ENCODE peak calls at places on chromosomes 7 and 10, in ten cellular contexts. One of them, this sample, is unnamed.

GRCh38 chr10:16887565-16887964 is 70.3 kb upstream of the RSU1 start:
- DNase-seq in GM23338: no peak
- DNase-seq in SK-N-SH: peak; percentile 42
- DNase-seq in CD4-positive, alpha-beta T cell: no peak
- DNase-seq in tibial artery: no peak
- DNase-seq in left ventricle myocardium inferior: no peak
- DNase-seq in Panc1: no peak
- DNase-seq in lower lobe of right lung: no peak
- DNase-seq in brain microvascular endothelial cell: peak; percentile 86
- DNase-seq in fibroblast of lung: peak; percentile 85
- DNase-seq in this sample: peak; percentile 26

GRCh38 chr7:30548762-30549344 is 44.2 kb upstream of the GGCT start:
- DNase-seq in tibial artery: peak; percentile 69
- DNase-seq in GM23338: peak; percentile 95
- DNase-seq in CD4-positive, alpha-beta T cell: no peak
- DNase-seq in left ventricle myocardium inferior: peak; percentile 41
- DNase-seq in fibroblast of lung: peak; percentile 74
- DNase-seq in SK-N-SH: peak; percentile 77
- DNase-seq in lower lobe of right lung: no peak
- DNase-seq in Panc1: peak; percentile 55
- DNase-seq in brain microvascular endothelial cell: peak; percentile 70
- DNase-seq in this sample: peak; percentile 36

GRCh38 chr10:132388901-132389630 is 7.9 kb upstream of the PWWP2B start:
- DNase-seq in Panc1: no peak
- DNase-seq in CD4-positive, alpha-beta T cell: no peak
- DNase-seq in GM23338: peak; percentile 77
- DNase-seq in SK-N-SH: no peak
- DNase-seq in fibroblast of lung: no peak
- DNase-seq in tibial artery: peak; percentile 19
- DNase-seq in lower lobe of right lung: peak; percentile 74
- DNase-seq in left ventricle myocardium inferior: peak; percentile 32
- DNase-seq in brain microvascular endothelial cell: no peak
- DNase-seq in this sample: no peak

GRCh38 chr7:140645166-140645565 is 4.6 kb upstream of the DENND2A start:
- DNase-seq in GM23338: peak; percentile 80
- DNase-seq in CD4-positive, alpha-beta T cell: no peak
- DNase-seq in fibroblast of lung: no peak
- DNase-seq in left ventricle myocardium inferior: no peak
- DNase-seq in Panc1: no peak
- DNase-seq in tibial artery: peak; percentile 17
- DNase-seq in brain microvascular endothelial cell: no peak
- DNase-seq in SK-N-SH: peak; percentile 54
- DNase-seq in lower lobe of right lung: no peak
- DNase-seq in this sample: no peak

GRCh38 chr10:100510533-100511308 is 8.9 kb downstream of the SEC31B start:
- DNase-seq in CD4-positive, alpha-beta T cell: peak; percentile 51
- DNase-seq in lower lobe of right lung: no peak
- DNase-seq in tibial artery: no peak
- DNase-seq in Panc1: no peak
- DNase-seq in fibroblast of lung: no peak
- DNase-seq in brain microvascular endothelial cell: no peak
- DNase-seq in SK-N-SH: no peak
- DNase-seq in left ventricle myocardium inferior: no peak
- DNase-seq in GM23338: no peak
- DNase-seq in this sample: no peak

GRCh38 chr7:70047891-70048448 is 449.7 kb downstream of the AUTS2 start:
- DNase-seq in lower lobe of right lung: no peak
- DNase-seq in left ventricle myocardium inferior: no peak
- DNase-seq in GM23338: peak; percentile 70
- DNase-seq in tibial artery: no peak
- DNase-seq in brain microvascular endothelial cell: no peak
- DNase-seq in CD4-positive, alpha-beta T cell: no peak
- DNase-seq in Panc1: no peak
- DNase-seq in SK-N-SH: no peak
- DNase-seq in fibroblast of lung: peak; percentile 44
- DNase-seq in this sample: no peak

GRCh38 chr10:84613336-84614021 is 285.1 kb downstream of the CCSER2 start:
- DNase-seq in GM23338: peak; percentile 90
- DNase-seq in fibroblast of lung: no peak
- DNase-seq in lower lobe of right lung: peak; percentile 55
- DNase-seq in tibial artery: no peak
- DNase-seq in CD4-positive, alpha-beta T cell: no peak
- DNase-seq in brain microvascular endothelial cell: peak; percentile 48
- DNase-seq in Panc1: peak; percentile 24
- DNase-seq in left ventricle myocardium inferior: no peak
- DNase-seq in SK-N-SH: peak; percentile 63
- DNase-seq in this sample: no peak

GRCh38 chr7:98619450-98620321 is 2.6 kb downstream of the NPTX2 start:
- DNase-seq in lower lobe of right lung: no peak
- DNase-seq in left ventricle myocardium inferior: peak; percentile 34
- DNase-seq in CD4-positive, alpha-beta T cell: no peak
- DNase-seq in tibial artery: no peak
- DNase-seq in GM23338: peak; percentile 66
- DNase-seq in SK-N-SH: peak; percentile 33
- DNase-seq in Panc1: no peak
- DNase-seq in fibroblast of lung: no peak
- DNase-seq in brain microvascular endothelial cell: no peak
- DNase-seq in this sample: no peak

GRCh38 chr7:138325434-138325833 is 134.6 kb upstream of the TRIM24 start:
- DNase-seq in tibial artery: no peak
- DNase-seq in lower lobe of right lung: no peak
- DNase-seq in brain microvascular endothelial cell: no peak
- DNase-seq in Panc1: no peak
- DNase-seq in fibroblast of lung: no peak
- DNase-seq in CD4-positive, alpha-beta T cell: no peak
- DNase-seq in GM23338: no peak
- DNase-seq in left ventricle myocardium inferior: no peak
- DNase-seq in SK-N-SH: no peak
- DNase-seq in this sample: no peak

GRCh38 chr10:1567152-1567551 is 170.2 kb downstream of the ADARB2 start:
- DNase-seq in fibroblast of lung: no peak
- DNase-seq in Panc1: no peak
- DNase-seq in CD4-positive, alpha-beta T cell: no peak
- DNase-seq in GM23338: no peak
- DNase-seq in brain microvascular endothelial cell: no peak
- DNase-seq in lower lobe of right lung: no peak
- DNase-seq in SK-N-SH: no peak
- DNase-seq in tibial artery: no peak
- DNase-seq in left ventricle myocardium inferior: no peak
- DNase-seq in this sample: no peak

GRCh38 chr10:100744980-100745881 is at the start of gene PAX2:
- DNase-seq in left ventricle myocardium inferior: no peak
- DNase-seq in GM23338: peak; percentile 94
- DNase-seq in fibroblast of lung: no peak
- DNase-seq in Panc1: no peak
- DNase-seq in CD4-positive, alpha-beta T cell: no peak
- DNase-seq in tibial artery: no peak
- DNase-seq in lower lobe of right lung: no peak
- DNase-seq in SK-N-SH: peak; percentile 69
- DNase-seq in brain microvascular endothelial cell: no peak
- DNase-seq in this sample: no peak

GRCh38 chr7:32890553-32891045 is 961 bp downstream of the KBTBD2 start:
- DNase-seq in brain microvascular endothelial cell: peak; percentile 62
- DNase-seq in Panc1: no peak
- DNase-seq in lower lobe of right lung: no peak
- DNase-seq in tibial artery: peak; percentile 35
- DNase-seq in GM23338: peak; percentile 27
- DNase-seq in left ventricle myocardium inferior: no peak
- DNase-seq in fibroblast of lung: peak; percentile 87
- DNase-seq in CD4-positive, alpha-beta T cell: peak; percentile 31
- DNase-seq in SK-N-SH: peak; percentile 47
- DNase-seq in this sample: no peak

GRCh38 chr10:11444531-11445228 is 166.8 kb downstream of the USP6NL start:
- DNase-seq in Panc1: no peak
- DNase-seq in SK-N-SH: no peak
- DNase-seq in GM23338: no peak
- DNase-seq in left ventricle myocardium inferior: no peak
- DNase-seq in fibroblast of lung: no peak
- DNase-seq in lower lobe of right lung: no peak
- DNase-seq in CD4-positive, alpha-beta T cell: no peak
- DNase-seq in brain microvascular endothelial cell: no peak
- DNase-seq in tibial artery: no peak
- DNase-seq in this sample: no peak

GRCh38 chr7:117086788-117087187 is 133.5 kb downstream of the ST7 start:
- DNase-seq in brain microvascular endothelial cell: peak; percentile 67
- DNase-seq in SK-N-SH: no peak
- DNase-seq in tibial artery: no peak
- DNase-seq in left ventricle myocardium inferior: no peak
- DNase-seq in fibroblast of lung: no peak
- DNase-seq in Panc1: no peak
- DNase-seq in lower lobe of right lung: no peak
- DNase-seq in GM23338: no peak
- DNase-seq in CD4-positive, alpha-beta T cell: no peak
- DNase-seq in this sample: no peak

GRCh38 chr7:44073664-44074348 is 8.4 kb upstream of the PGAM2 start:
- DNase-seq in fibroblast of lung: no peak
- DNase-seq in Panc1: no peak
- DNase-seq in SK-N-SH: no peak
- DNase-seq in lower lobe of right lung: peak; percentile 91
- DNase-seq in tibial artery: peak; percentile 80
- DNase-seq in brain microvascular endothelial cell: peak; percentile 55
- DNase-seq in left ventricle myocardium inferior: peak; percentile 82
- DNase-seq in CD4-positive, alpha-beta T cell: no peak
- DNase-seq in GM23338: peak; percentile 52
- DNase-seq in this sample: no peak

GRCh38 chr10:21521910-21522533 is 3.5 kb downstream of the SKIDA1 start:
- DNase-seq in brain microvascular endothelial cell: no peak
- DNase-seq in CD4-positive, alpha-beta T cell: no peak
- DNase-seq in Panc1: no peak
- DNase-seq in lower lobe of right lung: no peak
- DNase-seq in tibial artery: no peak
- DNase-seq in GM23338: no peak
- DNase-seq in left ventricle myocardium inferior: no peak
- DNase-seq in SK-N-SH: no peak
- DNase-seq in fibroblast of lung: peak; percentile 40
- DNase-seq in this sample: no peak

GRCh38 chr10:96448021-96448457 is 65.7 kb downstream of the TLL2 start:
- DNase-seq in lower lobe of right lung: no peak
- DNase-seq in CD4-positive, alpha-beta T cell: no peak
- DNase-seq in fibroblast of lung: no peak
- DNase-seq in tibial artery: no peak
- DNase-seq in Panc1: no peak
- DNase-seq in brain microvascular endothelial cell: no peak
- DNase-seq in left ventricle myocardium inferior: peak; percentile 84
- DNase-seq in GM23338: no peak
- DNase-seq in SK-N-SH: no peak
- DNase-seq in this sample: no peak

GRCh38 chr7:363626-364025 is 73.7 kb downstream of the FOXL3 start:
- DNase-seq in lower lobe of right lung: peak; percentile 39
- DNase-seq in Panc1: no peak
- DNase-seq in left ventricle myocardium inferior: peak; percentile 9
- DNase-seq in brain microvascular endothelial cell: no peak
- DNase-seq in SK-N-SH: no peak
- DNase-seq in fibroblast of lung: no peak
- DNase-seq in CD4-positive, alpha-beta T cell: no peak
- DNase-seq in tibial artery: no peak
- DNase-seq in GM23338: no peak
- DNase-seq in this sample: no peak
- H3K27me3 ChIP-seq in lower lobe of right lung: peaks cover 28% of the 10 kb centered on the region
- H3K27me3 ChIP-seq in Panc1: peaks cover 9% of the 10 kb centered on the region
- H3K27me3 ChIP-seq in left ventricle myocardium inferior: peaks cover 68% of the 10 kb centered on the region
- H3K27me3 ChIP-seq in brain microvascular endothelial cell: no peaks in the 10 kb centered on the region
- H3K27me3 ChIP-seq in SK-N-SH: peaks cover 6% of the 10 kb centered on the region
- H3K27me3 ChIP-seq in fibroblast of lung: no peaks in the 10 kb centered on the region
- H3K27me3 ChIP-seq in CD4-positive, alpha-beta T cell: no peaks in the 10 kb centered on the region
- H3K27me3 ChIP-seq in tibial artery: no peaks in the 10 kb centered on the region
- H3K27me3 ChIP-seq in GM23338: no peaks in the 10 kb centered on the region
- H3K27me3 ChIP-seq in this sample: peaks cover 19% of the 10 kb centered on the region

GRCh38 chr10:103244663-103245271 is 920 bp upstream of the RPEL1 start:
- DNase-seq in Panc1: peak; percentile 75
- DNase-seq in SK-N-SH: peak; percentile 80
- DNase-seq in GM23338: peak; percentile 91
- DNase-seq in brain microvascular endothelial cell: peak; percentile 71
- DNase-seq in tibial artery: peak; percentile 81
- DNase-seq in fibroblast of lung: peak; percentile 85
- DNase-seq in left ventricle myocardium inferior: peak; percentile 60
- DNase-seq in CD4-positive, alpha-beta T cell: peak; percentile 52
- DNase-seq in lower lobe of right lung: peak; percentile 63
- DNase-seq in this sample: peak; percentile 66

GRCh38 chr10:103241262-103242011 is 4.2 kb upstream of the RPEL1 start:
- DNase-seq in lower lobe of right lung: peak; percentile 73
- DNase-seq in brain microvascular endothelial cell: peak; percentile 10
- DNase-seq in tibial artery: peak; percentile 22
- DNase-seq in fibroblast of lung: peak; percentile 25
- DNase-seq in GM23338: peak; percentile 22
- DNase-seq in SK-N-SH: no peak
- DNase-seq in Panc1: no peak
- DNase-seq in CD4-positive, alpha-beta T cell: no peak
- DNase-seq in left ventricle myocardium inferior: no peak
- DNase-seq in this sample: no peak

GRCh38 chr10:103246328-103246727 is 641 bp downstream of the RPEL1 start:
- DNase-seq in GM23338: no peak
- DNase-seq in Panc1: no peak
- DNase-seq in brain microvascular endothelial cell: no peak
- DNase-seq in lower lobe of right lung: no peak
- DNase-seq in left ventricle myocardium inferior: no peak
- DNase-seq in fibroblast of lung: no peak
- DNase-seq in SK-N-SH: no peak
- DNase-seq in CD4-positive, alpha-beta T cell: no peak
- DNase-seq in tibial artery: no peak
- DNase-seq in this sample: no peak
- TF ChIP-seq CTCF in GM23338: peak; percentile 52
- TF ChIP-seq CTCF in Panc1: peak; percentile 50
- TF ChIP-seq CTCF in brain microvascular endothelial cell: peak; percentile 48
- TF ChIP-seq CTCF in lower lobe of right lung: no peak
- TF ChIP-seq CTCF in left ventricle myocardium inferior: no peak
- TF ChIP-seq CTCF in fibroblast of lung: no peak
- TF ChIP-seq CTCF in SK-N-SH: peak; percentile 29
- TF ChIP-seq CTCF in CD4-positive, alpha-beta T cell: no peak
- TF ChIP-seq CTCF in tibial artery: no peak
- TF ChIP-seq CTCF in this sample: peak; percentile 16

GRCh38 chr10:93110472-93111146 is 36.9 kb downstream of the CYP26A1 start:
- DNase-seq in SK-N-SH: no peak
- DNase-seq in tibial artery: no peak
- DNase-seq in lower lobe of right lung: no peak
- DNase-seq in brain microvascular endothelial cell: no peak
- DNase-seq in left ventricle myocardium inferior: no peak
- DNase-seq in Panc1: no peak
- DNase-seq in CD4-positive, alpha-beta T cell: no peak
- DNase-seq in GM23338: no peak
- DNase-seq in fibroblast of lung: no peak
- DNase-seq in this sample: no peak
- H3K27ac ChIP-seq in SK-N-SH: no peak overlapping the region
- H3K27ac ChIP-seq in tibial artery: no peak overlapping the region
- H3K27ac ChIP-seq in lower lobe of right lung: no peak overlapping the region
- H3K27ac ChIP-seq in brain microvascular endothelial cell: no peak overlapping the region
- H3K27ac ChIP-seq in left ventricle myocardium inferior: no peak overlapping the region
- H3K27ac ChIP-seq in Panc1: no peak overlapping the region
- H3K27ac ChIP-seq in CD4-positive, alpha-beta T cell: no peak overlapping the region
- H3K27ac ChIP-seq in GM23338: no peak overlapping the region
- H3K27ac ChIP-seq in fibroblast of lung: no peak overlapping the region
- H3K27ac ChIP-seq in this sample: no peak overlapping the region

DNA sequence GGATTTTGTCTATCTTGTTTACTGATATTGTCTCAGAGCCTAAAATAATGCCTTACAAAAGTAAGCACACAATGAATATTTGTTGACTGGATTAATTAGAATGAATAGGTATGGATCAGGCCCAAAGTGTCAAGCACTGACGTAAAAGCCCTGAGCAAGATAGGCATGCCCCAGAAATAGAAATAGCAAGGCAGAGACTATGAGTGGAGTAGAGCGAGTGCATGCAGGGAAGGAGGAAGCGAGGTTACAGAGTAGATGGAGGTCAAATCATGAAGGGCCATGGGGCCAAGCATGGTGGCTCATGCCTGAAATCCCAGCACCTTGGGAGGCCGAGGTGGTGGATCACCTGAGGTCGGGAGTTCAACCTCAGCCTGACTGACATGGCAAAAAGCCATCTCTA is 51.6 kb upstream of the SFTPD start:
- DNase-seq in brain microvascular endothelial cell: no peak
- DNase-seq in tibial artery: no peak
- DNase-seq in fibroblast of lung: no peak
- DNase-seq in left ventricle myocardium inferior: no peak
- DNase-seq in Panc1: no peak
- DNase-seq in SK-N-SH: no peak
- DNase-seq in lower lobe of right lung: no peak
- DNase-seq in CD4-positive, alpha-beta T cell: no peak
- DNase-seq in GM23338: no peak
- DNase-seq in this sample: no peak
- H3K27me3 ChIP-seq in brain microvascular endothelial cell: no peaks in the 10 kb centered on the region
- H3K27me3 ChIP-seq in tibial artery: no peaks in the 10 kb centered on the region
- H3K27me3 ChIP-seq in fibroblast of lung: peaks cover 5% of the 10 kb centered on the region
- H3K27me3 ChIP-seq in left ventricle myocardium inferior: peaks cover 4% of the 10 kb centered on the region
- H3K27me3 ChIP-seq in Panc1: no peaks in the 10 kb centered on the region
- H3K27me3 ChIP-seq in SK-N-SH: no peaks in the 10 kb centered on the region
- H3K27me3 ChIP-seq in lower lobe of right lung: no peaks in the 10 kb centered on the region
- H3K27me3 ChIP-seq in CD4-positive, alpha-beta T cell: peaks cover 4% of the 10 kb centered on the region
- H3K27me3 ChIP-seq in GM23338: no peaks in the 10 kb centered on the region
- H3K27me3 ChIP-seq in this sample: no peaks in the 10 kb centered on the region

This sample was measured in AG04450.